ENCODE peak calls at places on chromosomes 5 and 9, in four cellular contexts. X is HepG2, B is H1, V is K562. W is an unnamed sample.

GRCh38 chr5:112921833-112922817 is at the start of gene REEP5:
- DNase-seq in X (peak), V (peak), B (no peak), W (peak)

GRCh38 chr9:76365028-76365427 is 29.2 kb downstream of the RFK start:
- DNase-seq in B (no peak), V (no peak), X (peak), W (peak)

GRCh38 chr9:7145361-7146069 is 387.7 kb downstream of the KDM4C start:
- DNase-seq in B (no peak), V (no peak), X (no peak), W (no peak)

GRCh38 chr5:6491548-6492290 is 43.1 kb downstream of the UBE2QL1 start:
- DNase-seq in X (no peak), B (no peak), V (no peak), W (no peak)

GRCh38 chr9:70315389-70315788 is 56.6 kb downstream of the SMC5 start:
- DNase-seq in B (no peak), X (no peak), V (no peak), W (no peak)

GRCh38 chr9:86407022-86407421 is 52.8 kb upstream of the TUT7 start:
- DNase-seq in X (peak), V (no peak), B (no peak), W (no peak)

GRCh38 chr9:93122721-93123221 is 11.3 kb downstream of the NINJ1 start:
- DNase-seq in V (no peak), X (no peak), B (no peak), W (no peak)

GRCh38 chr5:127442085-127442484 is 75.4 kb upstream of the PRRC1 start:
- DNase-seq in V (no peak), B (no peak), X (no peak), W (peak)

GRCh38 chr9:20404192-20404813 is 218.0 kb downstream of the MLLT3 start:
- DNase-seq in V (no peak), B (no peak), X (no peak), W (no peak)

GRCh38 chr5:79924936-79925893 is 65.8 kb downstream of the MTX3 start:
- DNase-seq in X (no peak), V (no peak), B (peak), W (no peak)

GRCh38 chr5:111603446-111603827 is 91.1 kb upstream of the STARD4 start:
- DNase-seq in X (no peak), V (no peak), B (no peak), W (no peak)

GRCh38 chr9:35814106-35814840 is 569 bp downstream of the HINT2 start:
- DNase-seq in X (peak), B (no peak), V (peak), W (peak)

GRCh38 chr5:87243161-87243877 is 24.4 kb upstream of the RASA1 start:
- DNase-seq in X (peak), B (no peak), V (no peak), W (peak)

GRCh38 chr9:112447283-112447761 is 39.3 kb upstream of the KIAA1958 start:
- DNase-seq in X (no peak), B (no peak), V (no peak), W (no peak)

GRCh38 chr5:42507451-42508092 is 84.3 kb downstream of the GHR start:
- DNase-seq in V (no peak), B (no peak), X (no peak), W (no peak)

GRCh38 chr5:79971156-79971555 is 19.9 kb downstream of the MTX3 start:
- DNase-seq in X (no peak), B (no peak), V (no peak), W (no peak)

GRCh38 chr5:28473531-28474107 is 1435.2 kb upstream of the CDH9 start:
- DNase-seq in B (no peak), X (peak), V (no peak), W (no peak)

GRCh38 chr9:115672477-115673316 is 480.9 kb upstream of the PAPPA start:
- DNase-seq in X (peak), V (no peak), B (no peak), W (peak)

GRCh38 chr9:104575451-104575850 is 6.5 kb downstream of the OR13C8 start:
- DNase-seq in V (no peak), X (no peak), B (no peak), W (no peak)

GRCh38 chr9:99595796-99596195 is 225.9 kb upstream of the NR4A3 start:
- DNase-seq in B (no peak), X (no peak), V (no peak), W (no peak)

GRCh38 chr5:3265936-3266335 is 329.7 kb upstream of the IRX1 start:
- DNase-seq in X (no peak), V (no peak), B (no peak), W (no peak)

GRCh38 chr5:32767948-32768427 is 56.9 kb downstream of the NPR3 start:
- DNase-seq in V (no peak), B (no peak), X (peak), W (peak)

GRCh38 chr5:177546262-177546741 is 8.1 kb downstream of the FAM193B start:
- DNase-seq in B (peak), V (no peak), X (peak), W (peak)

GRCh38 chr5:152462021-152462721 is 57.1 kb upstream of the NMUR2 start:
- DNase-seq in X (no peak), V (no peak), B (no peak), W (peak)

GRCh38 chr9:93725382-93725781 is 149.0 kb downstream of the PHF2 start:
- DNase-seq in V (no peak), B (no peak), X (no peak), W (no peak)

GRCh38 chr9:137975936-137976565 is 98.5 kb downstream of the CACNA1B start:
- DNase-seq in B (no peak), V (no peak), X (no peak), W (no peak)

GRCh38 chr5:98794414-98795080 is 21.1 kb downstream of the RGMB start:
- DNase-seq in X (no peak), V (no peak), B (no peak), W (no peak)
- TF ChIP-seq PHF8 in X (no peak), V (no peak), B (no peak), W (no peak)

DNA sequence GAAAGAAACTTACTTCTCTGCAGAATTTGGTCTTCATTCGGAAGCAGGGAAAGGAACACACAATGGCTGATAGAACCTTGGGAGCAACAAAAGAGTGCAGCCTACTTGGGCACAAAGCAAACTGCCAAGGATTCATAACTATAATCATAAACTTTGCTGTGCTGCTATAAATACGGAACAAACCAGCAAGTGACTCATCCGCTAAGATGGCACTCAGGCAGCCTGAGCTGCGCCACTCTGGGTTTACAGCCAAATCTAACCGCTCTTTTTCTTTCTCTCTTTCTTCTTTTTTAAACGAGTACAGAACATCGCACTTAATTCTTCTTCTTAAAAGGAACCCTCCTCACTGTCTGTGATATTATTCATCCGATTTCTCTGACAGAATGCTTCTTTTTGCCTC is 81.1 kb downstream of the PTPN3 start:
- DNase-seq in B (no peak), V (no peak), X (no peak), W (no peak)
- TF ChIP-seq PHF8 in B (no peak), V (no peak), X (no peak), W (no peak)

DNA sequence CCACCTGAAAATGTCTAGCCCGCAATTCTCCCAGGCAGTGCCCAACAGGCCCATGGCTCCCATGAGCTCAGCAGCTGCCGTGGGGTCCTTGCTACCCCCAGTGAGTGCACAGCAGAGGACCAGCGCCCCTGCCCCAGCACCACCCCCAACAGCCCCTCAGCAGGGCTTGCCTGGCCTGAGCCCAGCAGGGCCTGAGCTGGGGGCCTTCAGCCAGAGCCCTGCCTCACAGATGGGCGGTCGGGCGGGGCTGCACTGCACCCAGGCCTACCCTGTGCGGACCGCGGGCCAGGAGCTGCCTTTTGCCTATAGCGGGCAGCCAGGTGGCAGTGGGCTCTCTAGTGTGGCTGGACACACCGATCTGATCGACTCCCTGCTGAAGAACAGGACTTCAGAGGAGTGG is 19.3 kb upstream of the LTC4S start:
- DNase-seq in B (no peak), V (no peak), X (no peak), W (no peak)
- TF ChIP-seq PHF8 in B (no peak), V (no peak), X (no peak), W (no peak)

GRCh38 chr9:81414836-81415235 is 274.5 kb downstream of the TLE1 start:
- DNase-seq in B (no peak), V (no peak), X (no peak), W (no peak)

GRCh38 chr9:81408951-81409350 is 280.4 kb downstream of the TLE1 start:
- DNase-seq in X (no peak), V (no peak), B (no peak), W (no peak)

GRCh38 chr9:81405199-81405598 is 284.1 kb downstream of the TLE1 start:
- DNase-seq in B (no peak), X (no peak), V (no peak), W (no peak)

GRCh38 chr9:81411961-81412360 is 277.4 kb downstream of the TLE1 start:
- DNase-seq in X (no peak), B (no peak), V (no peak), W (no peak)

GRCh38 chr9:81410201-81410600 is 279.1 kb downstream of the TLE1 start:
- DNase-seq in V (no peak), B (no peak), X (no peak), W (peak)
- TF ChIP-seq PHF8 in V (no peak), B (no peak), X (no peak), W (no peak)

W was measured in A549.